ENCODE peak calls at places on chromosomes 5 and 9, in seven cellular contexts. S is HepG2, N is breast epithelium, F is spleen, Z is adrenal gland, H is right lobe of liver, R is stomach. E is an unnamed sample.

GRCh38 chr5:54194326-54194725 is 116.0 kb downstream of the ARL15 start:
- DNase-seq in Z (no peak), R (no peak), N (no peak), S (no peak), H (no peak), F (no peak), E (no peak)

GRCh38 chr9:120841930-120842684 is 615 bp downstream of the PSMD5 start:
- DNase-seq in F (no peak), R (no peak), H (no peak), Z (no peak), N (no peak), S (no peak), E (no peak)

GRCh38 chr9:77018058-77019009 is 1.1 kb upstream of the FOXB2 start:
- DNase-seq in R (no peak), S (no peak), Z (no peak), F (no peak), H (no peak), N (no peak), E (no peak)

GRCh38 chr5:176368726-176369125 is 3.4 kb downstream of the ARL10 start:
- DNase-seq in F (no peak), H (no peak), N (no peak), Z (no peak), R (no peak), S (no peak), E (no peak)

GRCh38 chr5:147901555-147901954 is 4.8 kb downstream of the C5orf46 start:
- DNase-seq in N (peak), R (no peak), S (no peak), H (no peak), Z (no peak), F (no peak), E (no peak)

GRCh38 chr5:21171038-21171437 is 1183.0 kb upstream of the CDH18 start:
- DNase-seq in N (no peak), F (no peak), S (no peak), H (no peak), Z (no peak), R (no peak), E (no peak)

GRCh38 chr5:154524846-154525245 is 46.8 kb upstream of the HAND1 start:
- DNase-seq in R (no peak), N (no peak), Z (no peak), S (no peak), H (no peak), F (no peak), E (no peak)

GRCh38 chr5:74034738-74035137 is 408.7 kb downstream of the ARHGEF28 start:
- DNase-seq in H (no peak), Z (no peak), N (peak), R (no peak), S (no peak), F (no peak), E (no peak)

GRCh38 chr9:69180670-69181069 is 6.6 kb downstream of the TJP2 start:
- DNase-seq in R (peak), F (no peak), H (peak), Z (peak), N (no peak), S (peak), E (peak)

GRCh38 chr5:132059696-132060500 is 557 bp upstream of the IL3 start:
- DNase-seq in S (no peak), F (peak), N (no peak), R (peak), H (peak), Z (peak), E (no peak)

GRCh38 chr5:109690456-109691247 is 925 bp downstream of the MAN2A1 start:
- DNase-seq in Z (peak), R (peak), N (peak), F (peak), S (peak), H (peak), E (peak)

GRCh38 chr5:109691248-109691574 is 1.5 kb downstream of the MAN2A1 start:
- DNase-seq in R (no peak), N (no peak), S (no peak), Z (no peak), F (no peak), H (no peak), E (no peak)

GRCh38 chr5:109688999-109689739 is 558 bp upstream of the MAN2A1 start:
- DNase-seq in F (peak), N (peak), S (peak), H (peak), R (peak), Z (peak), E (peak)

GRCh38 chr5:109688647-109688998 is 1.1 kb upstream of the MAN2A1 start:
- DNase-seq in Z (no peak), R (no peak), F (no peak), H (no peak), S (peak), N (no peak), E (peak)

GRCh38 chr5:109689740-109690455 is at the start of gene MAN2A1:
- DNase-seq in N (peak), Z (peak), R (peak), H (peak), F (no peak), S (peak), E (peak)
- TF ChIP-seq POLR2A in N (peak), Z (peak), R (no peak), H (no peak), F (peak), S (no peak), E (peak)

DNA sequence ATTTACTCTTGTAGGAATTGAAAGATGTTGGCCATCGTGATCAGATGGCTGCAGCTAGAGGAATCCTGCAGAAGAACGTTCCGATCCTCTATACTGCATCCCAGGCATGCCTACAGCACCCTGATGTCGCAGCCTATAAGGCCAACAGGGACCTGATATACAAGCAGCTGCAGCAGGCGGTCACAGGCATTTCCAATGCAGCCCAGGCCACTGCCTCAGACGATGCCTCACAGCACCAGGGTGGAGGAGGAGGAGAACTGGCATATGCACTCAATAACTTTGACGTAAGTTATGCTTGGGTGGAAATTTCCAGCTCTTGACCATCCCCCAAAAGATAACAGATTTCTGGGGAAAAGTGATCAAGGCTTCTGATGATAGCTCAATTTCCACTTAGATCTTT is 50.6 kb downstream of the LRRTM2 start:
- DNase-seq in R (no peak), S (no peak), Z (peak), F (no peak), H (no peak), N (no peak), E (no peak)
- TF ChIP-seq POLR2A in R (no peak), S (no peak), Z (no peak), F (no peak), H (no peak), N (no peak), E (no peak)

DNA sequence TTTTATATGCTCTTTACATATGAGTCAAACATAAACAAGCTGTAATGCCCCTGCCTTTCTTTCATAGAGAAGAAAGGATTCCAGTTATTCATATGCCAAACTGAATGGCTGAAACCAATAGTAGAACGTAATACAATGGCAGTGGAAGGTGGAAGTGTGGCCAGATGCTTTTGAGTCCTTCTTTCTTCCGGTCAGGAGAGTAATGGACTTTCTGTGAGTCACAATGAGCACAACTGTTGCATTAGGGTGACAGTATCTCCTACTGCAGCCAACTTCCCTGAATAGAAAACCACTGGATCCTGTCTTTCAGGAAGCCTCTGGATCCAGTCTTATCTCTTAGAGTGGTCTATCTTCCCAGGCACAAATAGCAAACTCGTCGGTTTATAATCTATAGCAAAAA is 855.2 kb downstream of the MAT2B start:
- DNase-seq in S (no peak), F (no peak), N (no peak), Z (no peak), R (no peak), H (no peak), E (no peak)
- TF ChIP-seq POLR2A in S (no peak), F (no peak), N (no peak), Z (no peak), R (no peak), H (no peak), E (no peak)

GRCh38 chr9:131502781-131503625 is at the start of gene POMT1:
- DNase-seq in H (peak), S (peak), R (peak), N (peak), Z (peak), F (peak), E (peak)
- TF ChIP-seq POLR2A in H (peak), S (peak), R (no peak), N (no peak), Z (no peak), F (no peak), E (peak)

GRCh38 chr5:69217732-69218568 is 16.7 kb upstream of the CDK7 start:
- DNase-seq in S (peak), Z (peak), N (peak), R (peak), F (peak), H (peak), E (peak)
- TF ChIP-seq POLR2A in S (peak), Z (peak), N (peak), R (no peak), F (peak), H (peak), E (peak)

E was measured in body of pancreas.